ENCODE peak calls at places on chromosomes 13 and 19, in four cellular contexts. N is ovary, G is A549, B is tibial nerve. U is an unnamed sample. For H3K4me1, the result is how much of the 10 kb centered on the place peaks cover.

GRCh38 chr19:38538386-38538785 is 79.4 kb downstream of the MAP4K1 start:
- DNase-seq in N (no peak), G (no peak), B (no peak), U (no peak)

GRCh38 chr13:29497137-29497654 is 98.3 kb downstream of the SLC7A1 start:
- DNase-seq in N (peak), G (no peak), B (no peak), U (peak)

GRCh38 chr13:30870049-30870884 is 35.8 kb upstream of the MEDAG start:
- DNase-seq in N (peak), G (peak), B (peak), U (peak)

GRCh38 chr19:15468675-15469512 is 4.5 kb upstream of the RASAL3 start:
- DNase-seq in N (no peak), G (no peak), B (no peak), U (no peak)

GRCh38 chr13:41588899-41589298 is 131.5 kb downstream of the RGCC start:
- DNase-seq in N (no peak), G (peak), B (no peak), U (no peak)

GRCh38 chr19:4990306-4990705 is 21.4 kb downstream of the KDM4B start:
- DNase-seq in N (no peak), G (no peak), B (no peak), U (no peak)

GRCh38 chr19:48746738-48747575 is at the start of gene IZUMO1:
- DNase-seq in N (peak), G (peak), B (peak), U (peak)

GRCh38 chr19:43675269-43675879 is 5.4 kb upstream of the PLAUR start:
- DNase-seq in N (no peak), G (peak), B (no peak), U (peak)

GRCh38 chr13:50072676-50073075 is 57.4 kb downstream of the KCNRG start:
- DNase-seq in N (no peak), G (no peak), B (no peak), U (no peak)

GRCh38 chr13:49246850-49247721 is 639 bp upstream of the CDADC1 start:
- DNase-seq in N (no peak), G (no peak), B (no peak), U (no peak)

GRCh38 chr19:10173527-10173926 is 21.2 kb downstream of the DNMT1 start:
- DNase-seq in N (no peak), G (peak), B (no peak), U (no peak)

GRCh38 chr19:33156354-33156753 is 24.4 kb downstream of the WDR88 start:
- DNase-seq in N (no peak), G (no peak), B (no peak), U (no peak)

GRCh38 chr13:79228972-79229371 is 177.1 kb downstream of the RBM26 start:
- DNase-seq in N (no peak), G (no peak), B (no peak), U (no peak)

GRCh38 chr13:85497652-85498051 is 301.6 kb downstream of the SLITRK6 start:
- DNase-seq in N (no peak), G (peak), B (no peak), U (no peak)

GRCh38 chr19:4581381-4582111 is 22.1 kb upstream of the SEMA6B start:
- DNase-seq in N (no peak), G (no peak), B (no peak), U (no peak)

GRCh38 chr13:63367522-63368198 is 1952.0 kb upstream of the PCDH20 start:
- DNase-seq in N (no peak), G (no peak), B (no peak), U (no peak)

GRCh38 chr19:34639491-34640085 is 37.4 kb downstream of the SCGB2B2 start:
- DNase-seq in N (no peak), G (peak), B (peak), U (peak)

GRCh38 chr19:38597075-38597474 is 20.7 kb downstream of the MAP4K1 start:
- DNase-seq in N (no peak), G (no peak), B (no peak), U (no peak)

GRCh38 chr13:45838171-45838745 is 13.3 kb downstream of the SIAH3 start:
- DNase-seq in N (no peak), G (no peak), B (no peak), U (no peak)

GRCh38 chr19:48513289-48514122 is 1.9 kb upstream of the LMTK3 start:
- DNase-seq in N (no peak), G (peak), B (peak), U (peak)

GRCh38 chr19:33580026-33580644 is 41.6 kb upstream of the CHST8 start:
- DNase-seq in N (no peak), G (no peak), B (no peak), U (no peak)

GRCh38 chr13:89514534-89515312 is 1832.8 kb upstream of the MIR17HG start:
- DNase-seq in N (no peak), G (peak), B (no peak), U (no peak)

GRCh38 chr19:36688058-36688457 is 646 bp downstream of the ZNF567 start:
- DNase-seq in N (no peak), G (no peak), B (no peak), U (no peak)

GRCh38 chr19:36686365-36687213 is 823 bp upstream of the ZNF567 start:
- DNase-seq in N (peak), G (no peak), B (no peak), U (peak)

GRCh38 chr19:36687214-36688056 is at the start of gene ZNF567:
- DNase-seq in N (peak), G (peak), B (peak), U (peak)

GRCh38 chr19:36685835-36686234 is 1.6 kb upstream of the ZNF567 start:
- DNase-seq in N (no peak), G (no peak), B (no peak), U (no peak)
- H3K4me3 ChIP-seq in N (no peak), G (no peak), B (no peak), U (no peak)

GRCh38 chr19:53864308-53864836 is 3.3 kb upstream of the MYADM start:
- DNase-seq in N (no peak), G (peak), B (no peak), U (peak)
- TF ChIP-seq EP300 in N (no peak), G (no peak), B (no peak), U (no peak)

DNA sequence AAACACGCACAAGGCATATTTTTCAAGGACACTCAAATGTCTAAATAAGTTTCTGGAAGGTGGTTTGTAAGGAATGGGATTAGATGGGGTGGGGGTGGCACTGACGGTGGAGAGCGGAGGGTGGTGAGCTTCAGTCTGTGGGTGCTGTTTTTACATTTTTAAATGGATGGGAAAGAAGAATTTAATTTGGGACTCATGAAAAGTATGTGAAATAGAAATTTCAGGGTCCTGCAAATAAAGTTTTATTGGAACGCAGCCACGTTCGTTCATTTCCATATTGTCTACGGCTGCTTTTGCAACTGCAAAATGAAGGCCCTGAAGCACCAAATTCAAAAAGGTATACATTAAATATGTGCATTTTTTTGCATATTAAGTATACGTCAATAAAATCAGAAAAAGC is 9.9 kb downstream of the KANK2 start:
- DNase-seq in N (no peak), G (no peak), B (no peak), U (no peak)
- H3K4me1 ChIP-seq in N (under half), G (under half), B (half or more), U (under half)

GRCh38 chr13:113548171-113548641 is 36.3 kb upstream of the TFDP1 start:
- DNase-seq in N (no peak), G (no peak), B (no peak), U (peak)

GRCh38 chr13:113547248-113547971 is 37.1 kb upstream of the TFDP1 start:
- DNase-seq in N (no peak), G (no peak), B (peak), U (peak)

GRCh38 chr13:113546571-113547247 is 37.8 kb upstream of the TFDP1 start:
- DNase-seq in N (no peak), G (no peak), B (peak), U (peak)

GRCh38 chr13:113550453-113550852 is 34.1 kb upstream of the TFDP1 start:
- DNase-seq in N (no peak), G (no peak), B (no peak), U (peak)

GRCh38 chr13:113548778-113549621 is 35.6 kb upstream of the TFDP1 start:
- DNase-seq in N (no peak), G (no peak), B (no peak), U (peak)
- H3K4me3 ChIP-seq in N (no peak), G (no peak), B (no peak), U (no peak)

GRCh38 chr19:51469629-51470028 is 8.7 kb upstream of the CEACAM18 start:
- DNase-seq in N (no peak), G (no peak), B (no peak), U (no peak)

GRCh38 chr19:51472607-51473006 is 5.7 kb upstream of the CEACAM18 start:
- DNase-seq in N (no peak), G (no peak), B (no peak), U (no peak)

GRCh38 chr19:51471527-51471926 is 6.8 kb upstream of the CEACAM18 start:
- DNase-seq in N (no peak), G (no peak), B (no peak), U (no peak)

GRCh38 chr19:51469162-51469561 is 9.2 kb upstream of the CEACAM18 start:
- DNase-seq in N (no peak), G (no peak), B (no peak), U (no peak)

DNA sequence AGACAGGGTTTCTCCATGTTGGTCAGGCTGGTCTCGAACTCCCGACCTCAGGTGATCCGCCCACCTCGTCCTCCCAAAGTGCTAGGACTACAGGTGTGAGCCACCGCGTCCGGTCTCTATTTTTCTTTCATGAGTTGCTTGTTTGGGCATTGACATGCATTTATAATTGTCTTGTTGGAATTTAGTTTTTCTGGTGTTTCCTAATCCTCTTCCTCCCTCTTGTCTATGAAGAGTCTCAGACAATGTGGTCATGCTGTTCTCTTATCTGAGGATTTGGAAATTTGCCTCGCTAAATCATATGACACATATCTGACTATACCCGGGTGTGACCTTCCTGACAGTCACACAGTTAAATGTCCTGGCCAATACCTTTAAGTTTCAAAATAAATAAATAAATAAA is 7.4 kb upstream of the CEACAM18 start:
- DNase-seq in N (no peak), G (no peak), B (no peak), U (no peak)
- TF ChIP-seq EP300 in N (no peak), G (no peak), B (no peak), U (no peak)

GRCh38 chr19:56108447-56109195 is 12.5 kb downstream of the ZNF787 start:
- DNase-seq in N (peak), G (no peak), B (no peak), U (no peak)

GRCh38 chr19:56111601-56112312 is 9.3 kb downstream of the ZNF787 start:
- DNase-seq in N (no peak), G (no peak), B (no peak), U (peak)

GRCh38 chr19:56109216-56109615 is 11.9 kb downstream of the ZNF787 start:
- DNase-seq in N (no peak), G (no peak), B (no peak), U (no peak)

GRCh38 chr19:56112313-56112709 is 8.8 kb downstream of the ZNF787 start:
- DNase-seq in N (no peak), G (no peak), B (no peak), U (no peak)

GRCh38 chr19:56110515-56111448 is 10.3 kb downstream of the ZNF787 start:
- DNase-seq in N (peak), G (no peak), B (no peak), U (peak)
- H3K4me1 ChIP-seq in N (under half), G (under half), B (half or more), U (half or more)

GRCh38 chr13:112893570-112894422 is 75.2 kb upstream of the MCF2L start:
- DNase-seq in N (no peak), G (no peak), B (no peak), U (peak)
- H3K4me3 ChIP-seq in N (peak), G (peak), B (peak), U (peak)

GRCh38 chr19:41637484-41637883 is 10.6 kb upstream of the CEACAM4 start:
- DNase-seq in N (no peak), G (no peak), B (no peak), U (no peak)
- TF ChIP-seq EP300 in N (no peak), G (no peak), B (no peak), U (no peak)

U was measured in transverse colon.